ENCODE peak calls at places on chromosomes 1 and 21, in eight cellular contexts. One of them, this sample, is unnamed.
A peak's percentile ranks its signal among the peaks of the same experiment; 100 is the strongest.

GRCh38 chr1:54168206-54168965 is 15.6 kb upstream of the CDCP2 start:
- DNase-seq in stimulated activated CD8-positive, alpha-beta memory T cell treated with anti-CD3 and anti-CD28 coated beads, Interleukin-12 subunit alpha, Interleukin-12 subunit beta, amount 100 ng/mL, for 1 hour: no peak
- DNase-seq in AML-193: no peak
- DNase-seq in iris pigment epithelial cell: no peak
- DNase-seq in Right ventricle myocardium superior: no peak
- DNase-seq in fibroblast of pulmonary artery: no peak
- DNase-seq in heart right ventricle: no peak
- DNase-seq in fibroblast of gingiva: no peak
- DNase-seq in this sample: no peak

GRCh38 chr1:227351443-227351842 is 33.2 kb upstream of the CDC42BPA start:
- DNase-seq in stimulated activated CD8-positive, alpha-beta memory T cell treated with anti-CD3 and anti-CD28 coated beads, Interleukin-12 subunit alpha, Interleukin-12 subunit beta, amount 100 ng/mL, for 1 hour: no peak
- DNase-seq in AML-193: no peak
- DNase-seq in iris pigment epithelial cell: peak; percentile 34
- DNase-seq in Right ventricle myocardium superior: no peak
- DNase-seq in fibroblast of pulmonary artery: peak; percentile 68
- DNase-seq in heart right ventricle: peak; percentile 18
- DNase-seq in fibroblast of gingiva: no peak
- DNase-seq in this sample: no peak

GRCh38 chr21:36647279-36648093 is 51.4 kb upstream of the SIM2 start:
- DNase-seq in stimulated activated CD8-positive, alpha-beta memory T cell treated with anti-CD3 and anti-CD28 coated beads, Interleukin-12 subunit alpha, Interleukin-12 subunit beta, amount 100 ng/mL, for 1 hour: no peak
- DNase-seq in AML-193: no peak
- DNase-seq in iris pigment epithelial cell: peak; percentile 81
- DNase-seq in Right ventricle myocardium superior: no peak
- DNase-seq in fibroblast of pulmonary artery: peak; percentile 52
- DNase-seq in heart right ventricle: peak; percentile 8
- DNase-seq in fibroblast of gingiva: no peak
- DNase-seq in this sample: no peak

GRCh38 chr1:172492421-172492820 is 40.5 kb upstream of the SUCO start:
- DNase-seq in stimulated activated CD8-positive, alpha-beta memory T cell treated with anti-CD3 and anti-CD28 coated beads, Interleukin-12 subunit alpha, Interleukin-12 subunit beta, amount 100 ng/mL, for 1 hour: no peak
- DNase-seq in AML-193: no peak
- DNase-seq in iris pigment epithelial cell: no peak
- DNase-seq in Right ventricle myocardium superior: no peak
- DNase-seq in fibroblast of pulmonary artery: no peak
- DNase-seq in heart right ventricle: no peak
- DNase-seq in fibroblast of gingiva: no peak
- DNase-seq in this sample: no peak

GRCh38 chr1:1371741-1372711 is 3.0 kb downstream of the AURKAIP1 start:
- DNase-seq in stimulated activated CD8-positive, alpha-beta memory T cell treated with anti-CD3 and anti-CD28 coated beads, Interleukin-12 subunit alpha, Interleukin-12 subunit beta, amount 100 ng/mL, for 1 hour: peak; percentile 55
- DNase-seq in AML-193: peak; percentile 48
- DNase-seq in iris pigment epithelial cell: no peak
- DNase-seq in Right ventricle myocardium superior: peak; percentile 81
- DNase-seq in fibroblast of pulmonary artery: no peak
- DNase-seq in heart right ventricle: no peak
- DNase-seq in fibroblast of gingiva: no peak
- DNase-seq in this sample: peak; percentile 74

GRCh38 chr21:36756527-36756926 is 57.6 kb downstream of the SIM2 start:
- DNase-seq in stimulated activated CD8-positive, alpha-beta memory T cell treated with anti-CD3 and anti-CD28 coated beads, Interleukin-12 subunit alpha, Interleukin-12 subunit beta, amount 100 ng/mL, for 1 hour: no peak
- DNase-seq in AML-193: no peak
- DNase-seq in iris pigment epithelial cell: peak; percentile 55
- DNase-seq in Right ventricle myocardium superior: no peak
- DNase-seq in fibroblast of pulmonary artery: no peak
- DNase-seq in heart right ventricle: no peak
- DNase-seq in fibroblast of gingiva: peak; percentile 23
- DNase-seq in this sample: no peak

GRCh38 chr21:31878831-31879230 is 6.0 kb downstream of the HUNK start:
- DNase-seq in stimulated activated CD8-positive, alpha-beta memory T cell treated with anti-CD3 and anti-CD28 coated beads, Interleukin-12 subunit alpha, Interleukin-12 subunit beta, amount 100 ng/mL, for 1 hour: no peak
- DNase-seq in AML-193: no peak
- DNase-seq in iris pigment epithelial cell: no peak
- DNase-seq in Right ventricle myocardium superior: no peak
- DNase-seq in fibroblast of pulmonary artery: no peak
- DNase-seq in heart right ventricle: no peak
- DNase-seq in fibroblast of gingiva: no peak
- DNase-seq in this sample: no peak

GRCh38 chr1:52574594-52574993 is 21.7 kb upstream of the TUT4 start:
- DNase-seq in stimulated activated CD8-positive, alpha-beta memory T cell treated with anti-CD3 and anti-CD28 coated beads, Interleukin-12 subunit alpha, Interleukin-12 subunit beta, amount 100 ng/mL, for 1 hour: no peak
- DNase-seq in AML-193: no peak
- DNase-seq in iris pigment epithelial cell: peak; percentile 99
- DNase-seq in Right ventricle myocardium superior: no peak
- DNase-seq in fibroblast of pulmonary artery: peak; percentile 96
- DNase-seq in heart right ventricle: no peak
- DNase-seq in fibroblast of gingiva: peak; percentile 86
- DNase-seq in this sample: no peak

GRCh38 chr1:168643152-168643551 is 66.7 kb downstream of the XCL1 start:
- DNase-seq in stimulated activated CD8-positive, alpha-beta memory T cell treated with anti-CD3 and anti-CD28 coated beads, Interleukin-12 subunit alpha, Interleukin-12 subunit beta, amount 100 ng/mL, for 1 hour: no peak
- DNase-seq in AML-193: no peak
- DNase-seq in iris pigment epithelial cell: peak; percentile 63
- DNase-seq in Right ventricle myocardium superior: no peak
- DNase-seq in fibroblast of pulmonary artery: peak; percentile 60
- DNase-seq in heart right ventricle: no peak
- DNase-seq in fibroblast of gingiva: no peak
- DNase-seq in this sample: no peak

GRCh38 chr1:116260096-116260495 is 112.9 kb upstream of the ATP1A1 start:
- DNase-seq in stimulated activated CD8-positive, alpha-beta memory T cell treated with anti-CD3 and anti-CD28 coated beads, Interleukin-12 subunit alpha, Interleukin-12 subunit beta, amount 100 ng/mL, for 1 hour: no peak
- DNase-seq in AML-193: no peak
- DNase-seq in iris pigment epithelial cell: no peak
- DNase-seq in Right ventricle myocardium superior: no peak
- DNase-seq in fibroblast of pulmonary artery: no peak
- DNase-seq in heart right ventricle: no peak
- DNase-seq in fibroblast of gingiva: no peak
- DNase-seq in this sample: no peak

This sample was measured in lung.